ENCODE peak calls at places on chromosomes 16 and 17, in eight cellular contexts. One of them, this sample, is unnamed. For H3K4me1, the result is how much of the 10 kb centered on the place peaks cover.

GRCh38 chr16:89847056-89847929 is 19.0 kb downstream of the SPIRE2 start:
- DNase-seq in lung: no peak
- DNase-seq in cardiac muscle cell: no peak
- DNase-seq in heart left ventricle: no peak
- DNase-seq in HCT116: no peak
- DNase-seq in CD8-positive, alpha-beta T cell: no peak
- DNase-seq in lower lobe of right lung: no peak
- DNase-seq in A549: no peak
- DNase-seq in this sample: peak

GRCh38 chr17:34252138-34252889 is 2.8 kb upstream of the CCL2 start:
- DNase-seq in heart left ventricle: peak
- DNase-seq in lower lobe of right lung: peak
- DNase-seq in lung: peak
- DNase-seq in A549: peak
- DNase-seq in HCT116: no peak
- DNase-seq in CD8-positive, alpha-beta T cell: no peak
- DNase-seq in cardiac muscle cell: peak
- DNase-seq in this sample: peak

GRCh38 chr16:77784441-77785356 is 3.7 kb upstream of the VAT1L start:
- DNase-seq in CD8-positive, alpha-beta T cell: no peak
- DNase-seq in cardiac muscle cell: peak
- DNase-seq in lower lobe of right lung: no peak
- DNase-seq in HCT116: no peak
- DNase-seq in A549: no peak
- DNase-seq in heart left ventricle: no peak
- DNase-seq in lung: no peak
- DNase-seq in this sample: no peak

GRCh38 chr16:24471616-24472015 is 67.8 kb upstream of the RBBP6 start:
- DNase-seq in lower lobe of right lung: no peak
- DNase-seq in heart left ventricle: no peak
- DNase-seq in lung: no peak
- DNase-seq in HCT116: no peak
- DNase-seq in CD8-positive, alpha-beta T cell: no peak
- DNase-seq in A549: no peak
- DNase-seq in cardiac muscle cell: no peak
- DNase-seq in this sample: no peak

GRCh38 chr17:27396941-27397340 is 59.3 kb upstream of the KSR1 start:
- DNase-seq in cardiac muscle cell: peak
- DNase-seq in heart left ventricle: no peak
- DNase-seq in lower lobe of right lung: no peak
- DNase-seq in lung: no peak
- DNase-seq in A549: no peak
- DNase-seq in HCT116: no peak
- DNase-seq in CD8-positive, alpha-beta T cell: no peak
- DNase-seq in this sample: no peak

GRCh38 chr17:72438783-72439182 is 318.0 kb downstream of the SOX9 start:
- DNase-seq in cardiac muscle cell: no peak
- DNase-seq in lung: no peak
- DNase-seq in lower lobe of right lung: no peak
- DNase-seq in heart left ventricle: no peak
- DNase-seq in A549: no peak
- DNase-seq in CD8-positive, alpha-beta T cell: no peak
- DNase-seq in HCT116: no peak
- DNase-seq in this sample: no peak

GRCh38 chr16:20610192-20610891 is 34.2 kb upstream of the ACSM2B start:
- DNase-seq in cardiac muscle cell: no peak
- DNase-seq in A549: no peak
- DNase-seq in HCT116: no peak
- DNase-seq in heart left ventricle: no peak
- DNase-seq in lower lobe of right lung: peak
- DNase-seq in lung: peak
- DNase-seq in CD8-positive, alpha-beta T cell: no peak
- DNase-seq in this sample: no peak

GRCh38 chr17:263271-263670 is 81.8 kb upstream of the DOC2B start:
- DNase-seq in CD8-positive, alpha-beta T cell: no peak
- DNase-seq in cardiac muscle cell: no peak
- DNase-seq in A549: no peak
- DNase-seq in heart left ventricle: peak
- DNase-seq in lung: no peak
- DNase-seq in HCT116: no peak
- DNase-seq in lower lobe of right lung: peak
- DNase-seq in this sample: no peak

GRCh38 chr17:12789075-12789975 is at the start of gene ARHGAP44:
- DNase-seq in lower lobe of right lung: peak
- DNase-seq in A549: peak
- DNase-seq in cardiac muscle cell: peak
- DNase-seq in heart left ventricle: peak
- DNase-seq in CD8-positive, alpha-beta T cell: no peak
- DNase-seq in lung: peak
- DNase-seq in HCT116: peak
- DNase-seq in this sample: peak

GRCh38 chr16:1920727-1921155 is 2.5 kb upstream of the HS3ST6 start:
- DNase-seq in lung: peak
- DNase-seq in CD8-positive, alpha-beta T cell: no peak
- DNase-seq in A549: no peak
- DNase-seq in lower lobe of right lung: no peak
- DNase-seq in cardiac muscle cell: no peak
- DNase-seq in heart left ventricle: no peak
- DNase-seq in HCT116: no peak
- DNase-seq in this sample: no peak

GRCh38 chr17:64441772-64442549 is 7.0 kb upstream of the MILR1 start:
- DNase-seq in CD8-positive, alpha-beta T cell: peak
- DNase-seq in A549: no peak
- DNase-seq in heart left ventricle: peak
- DNase-seq in HCT116: no peak
- DNase-seq in lung: no peak
- DNase-seq in lower lobe of right lung: peak
- DNase-seq in cardiac muscle cell: peak
- DNase-seq in this sample: no peak

GRCh38 chr17:32876414-32877163 is at the start of gene MYO1D:
- DNase-seq in lung: peak
- DNase-seq in lower lobe of right lung: peak
- DNase-seq in cardiac muscle cell: no peak
- DNase-seq in HCT116: peak
- DNase-seq in heart left ventricle: peak
- DNase-seq in CD8-positive, alpha-beta T cell: peak
- DNase-seq in A549: peak
- DNase-seq in this sample: peak

GRCh38 chr17:65514082-65514481 is 47.4 kb downstream of the AXIN2 start:
- DNase-seq in CD8-positive, alpha-beta T cell: no peak
- DNase-seq in lung: no peak
- DNase-seq in cardiac muscle cell: peak
- DNase-seq in heart left ventricle: no peak
- DNase-seq in lower lobe of right lung: no peak
- DNase-seq in A549: no peak
- DNase-seq in HCT116: no peak
- DNase-seq in this sample: no peak

GRCh38 chr17:72294487-72294893 is 173.7 kb downstream of the SOX9 start:
- DNase-seq in A549: no peak
- DNase-seq in lung: no peak
- DNase-seq in lower lobe of right lung: no peak
- DNase-seq in HCT116: no peak
- DNase-seq in heart left ventricle: peak
- DNase-seq in cardiac muscle cell: no peak
- DNase-seq in CD8-positive, alpha-beta T cell: no peak
- DNase-seq in this sample: no peak

GRCh38 chr17:79798296-79799173 is 1.7 kb upstream of the CBX8 start:
- DNase-seq in A549: no peak
- DNase-seq in lower lobe of right lung: no peak
- DNase-seq in heart left ventricle: no peak
- DNase-seq in HCT116: no peak
- DNase-seq in CD8-positive, alpha-beta T cell: no peak
- DNase-seq in cardiac muscle cell: no peak
- DNase-seq in lung: no peak
- DNase-seq in this sample: peak

GRCh38 chr17:2410951-2411350 is 10.1 kb upstream of the MNT start:
- DNase-seq in heart left ventricle: no peak
- DNase-seq in A549: no peak
- DNase-seq in HCT116: no peak
- DNase-seq in lower lobe of right lung: peak
- DNase-seq in cardiac muscle cell: no peak
- DNase-seq in CD8-positive, alpha-beta T cell: no peak
- DNase-seq in lung: no peak
- DNase-seq in this sample: no peak
- H3K4me1 ChIP-seq in heart left ventricle: under half
- H3K4me1 ChIP-seq in A549: under half
- H3K4me1 ChIP-seq in HCT116: under half
- H3K4me1 ChIP-seq in lower lobe of right lung: under half
- H3K4me1 ChIP-seq in cardiac muscle cell: under half
- H3K4me1 ChIP-seq in CD8-positive, alpha-beta T cell: under half
- H3K4me1 ChIP-seq in lung: under half
- H3K4me1 ChIP-seq in this sample: under half

DNA sequence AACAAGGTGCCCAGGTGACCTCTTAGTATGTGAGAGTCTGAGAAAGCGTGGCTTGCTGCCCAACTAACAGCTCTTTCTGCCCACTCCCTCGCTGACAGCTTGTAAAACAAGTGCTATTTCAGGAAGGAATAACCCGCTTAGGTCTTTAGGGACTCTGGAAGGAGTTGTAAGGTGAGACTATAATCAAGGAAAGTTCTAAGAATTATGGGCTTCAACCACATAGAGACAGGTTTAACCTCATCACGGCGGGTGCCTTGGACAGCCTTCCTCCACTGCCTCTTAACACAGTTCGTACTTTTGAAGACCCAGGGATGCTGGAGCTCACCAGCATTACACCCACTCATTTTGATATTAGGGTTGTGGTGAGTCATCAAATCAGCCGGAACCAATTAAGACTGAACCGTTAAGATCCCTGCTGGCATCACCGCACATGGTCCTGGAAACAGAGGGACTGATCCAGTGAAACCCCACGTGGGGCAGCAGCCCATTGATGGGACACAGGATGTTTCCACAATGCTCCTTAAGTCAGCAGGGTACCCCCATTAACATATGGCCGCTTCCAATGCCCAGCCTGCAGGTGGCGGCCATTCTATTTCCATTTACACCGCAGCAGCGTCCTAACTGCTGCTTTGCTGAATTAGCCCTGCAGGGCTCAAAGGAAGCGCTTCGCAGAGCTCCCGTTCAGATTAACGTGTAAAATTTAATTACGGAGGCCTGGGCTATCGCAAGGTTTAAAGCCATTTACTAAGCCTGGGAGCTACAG is 176.6 kb upstream of the SDK2 start:
- DNase-seq in cardiac muscle cell: peak
- DNase-seq in CD8-positive, alpha-beta T cell: no peak
- DNase-seq in lung: no peak
- DNase-seq in A549: no peak
- DNase-seq in lower lobe of right lung: no peak
- DNase-seq in heart left ventricle: no peak
- DNase-seq in HCT116: no peak
- DNase-seq in this sample: no peak
- H3K4me3 ChIP-seq in cardiac muscle cell: no peak
- H3K4me3 ChIP-seq in CD8-positive, alpha-beta T cell: no peak
- H3K4me3 ChIP-seq in lung: no peak
- H3K4me3 ChIP-seq in A549: no peak
- H3K4me3 ChIP-seq in lower lobe of right lung: no peak
- H3K4me3 ChIP-seq in heart left ventricle: no peak
- H3K4me3 ChIP-seq in HCT116: no peak
- H3K4me3 ChIP-seq in this sample: no peak

GRCh38 chr16:85008267-85008666 is 3.1 kb downstream of the ZDHHC7 start:
- DNase-seq in lung: no peak
- DNase-seq in lower lobe of right lung: peak
- DNase-seq in cardiac muscle cell: no peak
- DNase-seq in HCT116: no peak
- DNase-seq in CD8-positive, alpha-beta T cell: no peak
- DNase-seq in heart left ventricle: no peak
- DNase-seq in A549: no peak
- DNase-seq in this sample: no peak
- H3K4me1 ChIP-seq in lung: under half
- H3K4me1 ChIP-seq in lower lobe of right lung: half or more
- H3K4me1 ChIP-seq in cardiac muscle cell: under half
- H3K4me1 ChIP-seq in HCT116: under half
- H3K4me1 ChIP-seq in CD8-positive, alpha-beta T cell: half or more
- H3K4me1 ChIP-seq in heart left ventricle: half or more
- H3K4me1 ChIP-seq in A549: half or more
- H3K4me1 ChIP-seq in this sample: half or more

DNA sequence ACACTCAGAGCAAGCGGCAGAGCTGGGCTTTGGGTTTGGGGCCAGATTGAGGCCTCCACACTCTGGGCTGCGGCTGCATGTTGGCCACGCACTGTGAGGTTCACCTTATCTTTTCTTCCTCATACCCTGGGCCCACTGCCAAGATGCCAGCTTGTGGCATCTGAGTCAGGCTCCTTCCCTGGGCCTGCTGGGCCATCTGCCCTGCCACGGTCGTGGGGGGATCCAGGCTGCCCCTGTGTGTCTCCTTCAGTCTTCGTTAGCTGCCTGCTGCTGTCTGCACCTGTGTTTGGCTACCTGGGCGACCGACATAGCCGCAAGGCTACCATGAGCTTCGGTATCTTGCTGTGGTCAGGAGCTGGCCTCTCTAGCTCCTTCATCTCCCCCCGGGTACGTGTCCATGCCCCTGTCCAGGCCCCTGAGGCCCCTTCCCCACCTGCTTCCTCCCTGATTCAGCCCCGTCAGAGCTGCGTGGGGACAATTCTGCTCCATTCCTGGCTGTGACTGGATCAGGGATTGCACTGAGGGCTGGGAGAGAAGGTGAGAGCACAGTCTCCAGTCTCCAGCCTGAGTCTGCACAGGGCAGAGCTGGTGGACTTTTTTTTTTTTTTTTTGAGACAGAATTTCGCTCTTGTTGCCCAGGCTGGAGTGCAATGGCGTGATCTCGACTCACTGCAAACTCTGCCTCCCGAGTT is 11.2 kb downstream of the SPNS3 start:
- DNase-seq in heart left ventricle: peak
- DNase-seq in cardiac muscle cell: peak
- DNase-seq in HCT116: no peak
- DNase-seq in lower lobe of right lung: peak
- DNase-seq in CD8-positive, alpha-beta T cell: no peak
- DNase-seq in A549: no peak
- DNase-seq in lung: peak
- DNase-seq in this sample: peak
- H3K4me3 ChIP-seq in heart left ventricle: no peak
- H3K4me3 ChIP-seq in cardiac muscle cell: no peak
- H3K4me3 ChIP-seq in HCT116: no peak
- H3K4me3 ChIP-seq in lower lobe of right lung: no peak
- H3K4me3 ChIP-seq in CD8-positive, alpha-beta T cell: no peak
- H3K4me3 ChIP-seq in A549: no peak
- H3K4me3 ChIP-seq in lung: no peak
- H3K4me3 ChIP-seq in this sample: no peak

GRCh38 chr17:31536451-31536850 is 145.0 kb downstream of the RAB11FIP4 start:
- DNase-seq in CD8-positive, alpha-beta T cell: no peak
- DNase-seq in lung: no peak
- DNase-seq in HCT116: no peak
- DNase-seq in heart left ventricle: no peak
- DNase-seq in A549: no peak
- DNase-seq in lower lobe of right lung: no peak
- DNase-seq in cardiac muscle cell: no peak
- DNase-seq in this sample: no peak
- H3K4me1 ChIP-seq in CD8-positive, alpha-beta T cell: under half
- H3K4me1 ChIP-seq in lung: under half
- H3K4me1 ChIP-seq in HCT116: under half
- H3K4me1 ChIP-seq in heart left ventricle: under half
- H3K4me1 ChIP-seq in A549: under half
- H3K4me1 ChIP-seq in lower lobe of right lung: under half
- H3K4me1 ChIP-seq in cardiac muscle cell: under half
- H3K4me1 ChIP-seq in this sample: under half

DNA sequence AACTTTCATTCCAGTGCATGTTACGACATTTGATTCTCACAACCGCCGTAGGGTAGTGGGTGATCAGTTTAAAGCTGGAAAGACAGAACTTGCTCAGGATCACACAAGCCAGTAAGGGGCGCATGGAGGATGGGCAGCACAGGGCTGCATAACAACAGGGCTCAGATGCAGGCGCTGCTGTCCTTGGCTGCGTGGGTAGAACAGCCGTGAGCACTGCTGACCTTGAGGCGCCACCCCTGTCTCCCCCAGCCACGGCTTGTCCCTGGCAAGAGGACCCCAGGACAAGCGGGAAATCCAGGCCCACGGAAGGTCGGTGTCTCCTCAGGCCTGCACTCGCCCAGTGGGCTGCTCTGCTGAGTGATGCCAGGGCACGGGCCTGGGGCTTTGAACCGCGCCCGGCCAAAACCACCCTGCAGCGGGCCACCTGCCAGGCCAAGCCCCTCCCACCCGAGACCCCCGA is 84.7 kb downstream of the LMF1 start:
- DNase-seq in A549: no peak
- DNase-seq in CD8-positive, alpha-beta T cell: no peak
- DNase-seq in cardiac muscle cell: peak
- DNase-seq in lower lobe of right lung: peak
- DNase-seq in lung: no peak
- DNase-seq in HCT116: no peak
- DNase-seq in heart left ventricle: no peak
- DNase-seq in this sample: peak
- H3K4me3 ChIP-seq in A549: no peak
- H3K4me3 ChIP-seq in CD8-positive, alpha-beta T cell: no peak
- H3K4me3 ChIP-seq in cardiac muscle cell: no peak
- H3K4me3 ChIP-seq in lower lobe of right lung: no peak
- H3K4me3 ChIP-seq in lung: no peak
- H3K4me3 ChIP-seq in HCT116: no peak
- H3K4me3 ChIP-seq in heart left ventricle: no peak
- H3K4me3 ChIP-seq in this sample: no peak